ENCODE peak calls at places on chromosome X, in four cellular contexts. One of them, this sample, is unnamed.

GRCh38 chrX:150696836-150697235 is 3.6 kb downstream of the MTMR1 start:
- DNase-seq in adrenal gland: no peak
- DNase-seq in GF-D8: peak; percentile 22
- DNase-seq in H4: no peak
- DNase-seq in this sample: no peak

GRCh38 chrX:3713937-3714434 is 537 bp upstream of the PRKX start:
- DNase-seq in adrenal gland: no peak
- DNase-seq in GF-D8: no peak
- DNase-seq in H4: no peak
- DNase-seq in this sample: no peak

GRCh38 chrX:11664211-11664888 is 1.4 kb downstream of the ARHGAP6 start:
- DNase-seq in adrenal gland: no peak
- DNase-seq in GF-D8: no peak
- DNase-seq in H4: no peak
- DNase-seq in this sample: no peak

GRCh38 chrX:34404386-34405070 is 252.6 kb downstream of the TMEM47 start:
- DNase-seq in adrenal gland: no peak
- DNase-seq in GF-D8: no peak
- DNase-seq in H4: peak; percentile 19
- DNase-seq in this sample: no peak

GRCh38 chrX:118212817-118213183 is 96.2 kb upstream of the KLHL13 start:
- DNase-seq in adrenal gland: no peak
- DNase-seq in GF-D8: peak; percentile 25
- DNase-seq in H4: no peak
- DNase-seq in this sample: no peak

GRCh38 chrX:15384304-15384703 is at the start of gene VEGFD:
- DNase-seq in adrenal gland: peak; percentile 52
- DNase-seq in GF-D8: no peak
- DNase-seq in H4: no peak
- DNase-seq in this sample: no peak

GRCh38 chrX:70254909-70255308 is 5.1 kb downstream of the P2RY4 start:
- DNase-seq in adrenal gland: no peak
- DNase-seq in GF-D8: no peak
- DNase-seq in H4: no peak
- DNase-seq in this sample: no peak

GRCh38 chrX:37803057-37803456 is 23.2 kb downstream of the CYBB start:
- DNase-seq in adrenal gland: no peak
- DNase-seq in GF-D8: no peak
- DNase-seq in H4: no peak
- DNase-seq in this sample: no peak

GRCh38 chrX:97039363-97040029 is 155.8 kb downstream of the RPA4 start:
- DNase-seq in adrenal gland: peak; percentile 56
- DNase-seq in GF-D8: no peak
- DNase-seq in H4: peak; percentile 8
- DNase-seq in this sample: no peak

GRCh38 chrX:154749856-154750255 is 1.0 kb downstream of the GAB3 start:
- DNase-seq in adrenal gland: no peak
- DNase-seq in GF-D8: no peak
- DNase-seq in H4: no peak
- DNase-seq in this sample: no peak

GRCh38 chrX:74550295-74550802 is 64.1 kb downstream of the RLIM start:
- DNase-seq in adrenal gland: peak; percentile 92
- DNase-seq in GF-D8: peak; percentile 3
- DNase-seq in H4: peak; percentile 66
- DNase-seq in this sample: peak; percentile 83

GRCh38 chrX:48998391-48998790 is 3.7 kb downstream of the GRIPAP1 start:
- DNase-seq in adrenal gland: no peak
- DNase-seq in GF-D8: no peak
- DNase-seq in H4: no peak
- DNase-seq in this sample: no peak

GRCh38 chrX:40153335-40154221 is 55.8 kb upstream of the BCOR start:
- DNase-seq in adrenal gland: peak; percentile 74
- DNase-seq in GF-D8: peak; percentile 54
- DNase-seq in H4: peak; percentile 23
- DNase-seq in this sample: peak; percentile 54

GRCh38 chrX:127030011-127030738 is 210.6 kb downstream of the PRR32 start:
- DNase-seq in adrenal gland: peak; percentile 61
- DNase-seq in GF-D8: no peak
- DNase-seq in H4: no peak
- DNase-seq in this sample: no peak

GRCh38 chrX:44705817-44706551 is 137.8 kb upstream of the DUSP21 start:
- DNase-seq in adrenal gland: no peak
- DNase-seq in GF-D8: no peak
- DNase-seq in H4: no peak
- DNase-seq in this sample: no peak

GRCh38 chrX:53082773-53083616 is 828 bp downstream of the TSPYL2 start:
- DNase-seq in adrenal gland: no peak
- DNase-seq in GF-D8: no peak
- DNase-seq in H4: no peak
- DNase-seq in this sample: no peak

GRCh38 chrX:42505057-42505456 is 272.9 kb downstream of the PPP1R2C start:
- DNase-seq in adrenal gland: no peak
- DNase-seq in GF-D8: no peak
- DNase-seq in H4: no peak
- DNase-seq in this sample: no peak

GRCh38 chrX:154123241-154124219 is 20.5 kb upstream of the OPN1LW start:
- DNase-seq in adrenal gland: peak; percentile 57
- DNase-seq in GF-D8: peak; percentile 88
- DNase-seq in H4: no peak
- DNase-seq in this sample: peak; percentile 58

GRCh38 chrX:40411350-40412111 is 169.2 kb upstream of the ATP6AP2 start:
- DNase-seq in adrenal gland: no peak
- DNase-seq in GF-D8: no peak
- DNase-seq in H4: no peak
- DNase-seq in this sample: no peak

GRCh38 chrX:80004458-80004857 is 10.1 kb upstream of the TBX22 start:
- DNase-seq in adrenal gland: no peak
- DNase-seq in GF-D8: no peak
- DNase-seq in H4: no peak
- DNase-seq in this sample: no peak

GRCh38 chrX:19846995-19847790 is 40.2 kb downstream of the SH3KBP1 start:
- DNase-seq in adrenal gland: peak; percentile 84
- DNase-seq in GF-D8: peak; percentile 25
- DNase-seq in H4: peak; percentile 63
- DNase-seq in this sample: no peak

GRCh38 chrX:21781525-21781924 is 23.6 kb upstream of the SMPX start:
- DNase-seq in adrenal gland: no peak
- DNase-seq in GF-D8: no peak
- DNase-seq in H4: peak; percentile 37
- DNase-seq in this sample: no peak

GRCh38 chrX:101220881-101221280 is 1.3 kb downstream of the DRP2 start:
- DNase-seq in adrenal gland: no peak
- DNase-seq in GF-D8: no peak
- DNase-seq in H4: no peak
- DNase-seq in this sample: no peak

GRCh38 chrX:1610736-1611135 is 4.1 kb upstream of the ASMT start:
- DNase-seq in adrenal gland: no peak
- DNase-seq in GF-D8: no peak
- DNase-seq in H4: no peak
- DNase-seq in this sample: no peak

GRCh38 chrX:56975611-56976010 is 19.7 kb downstream of the SPIN3 start:
- DNase-seq in adrenal gland: no peak
- DNase-seq in GF-D8: no peak
- DNase-seq in H4: no peak
- DNase-seq in this sample: no peak

GRCh38 chrX:1673337-1673736 is 58.5 kb downstream of the ASMT start:
- DNase-seq in adrenal gland: no peak
- DNase-seq in GF-D8: no peak
- DNase-seq in H4: peak; percentile 51
- DNase-seq in this sample: no peak

GRCh38 chrX:134885336-134886016 is 105.3 kb upstream of the SMIM10 start:
- DNase-seq in adrenal gland: no peak
- DNase-seq in GF-D8: no peak
- DNase-seq in H4: no peak
- DNase-seq in this sample: no peak

GRCh38 chrX:41178201-41178600 is 93.0 kb downstream of the USP9X start:
- DNase-seq in adrenal gland: no peak
- DNase-seq in GF-D8: no peak
- DNase-seq in H4: no peak
- DNase-seq in this sample: peak; percentile 21

GRCh38 chrX:84469226-84469625 is 33.0 kb downstream of the HDX start:
- DNase-seq in adrenal gland: no peak
- DNase-seq in GF-D8: no peak
- DNase-seq in H4: peak; percentile 32
- DNase-seq in this sample: no peak